ENCODE peak calls at places on chromosomes 3 and 15, in eight cellular contexts. H is K562, R is mammary epithelial cell, K is neuronal stem cell, T is mesendoderm, Q is HCT116, A is fibroblast of lung, V is IMR-90. O is an unnamed sample.

GRCh38 chr3:43531835-43532234 is 90.0 kb downstream of the ANO10 start:
- DNase-seq in Q (no peak), R (peak), A (peak), V (peak), T (no peak), H (no peak), K (no peak), O (no peak)

GRCh38 chr15:78051622-78052405 is 25.7 kb downstream of the TBC1D2B start:
- DNase-seq in V (peak), A (no peak), T (peak), R (no peak), H (no peak), Q (no peak), K (no peak), O (no peak)

GRCh38 chr3:112761062-112761638 is 85.5 kb downstream of the CD200R1L start:
- DNase-seq in R (no peak), A (no peak), V (peak), H (no peak), Q (no peak), T (no peak), K (no peak), O (no peak)

GRCh38 chr3:53680026-53680425 is 166.2 kb downstream of the CHDH start:
- DNase-seq in R (no peak), T (peak), V (peak), K (no peak), A (peak), Q (no peak), H (no peak), O (no peak)

GRCh38 chr3:42314411-42314810 is 48.4 kb upstream of the CCK start:
- DNase-seq in V (no peak), T (peak), H (no peak), Q (peak), K (no peak), R (peak), A (no peak), O (no peak)

GRCh38 chr3:110624571-110624970 is 447.0 kb upstream of the NECTIN3 start:
- DNase-seq in R (no peak), A (peak), Q (no peak), T (no peak), H (no peak), V (peak), K (no peak), O (no peak)

GRCh38 chr15:57213783-57214366 is 162.4 kb upstream of the CGNL1 start:
- DNase-seq in H (no peak), A (peak), T (peak), R (peak), K (peak), V (peak), Q (peak), O (no peak)

GRCh38 chr3:152102410-152102809 is 166.3 kb upstream of the MBNL1 start:
- DNase-seq in Q (no peak), H (no peak), R (no peak), T (no peak), V (no peak), K (no peak), A (no peak), O (no peak)

GRCh38 chr15:67117356-67117755 is 52.0 kb downstream of the SMAD3 start:
- DNase-seq in R (no peak), Q (no peak), V (peak), K (no peak), T (no peak), A (peak), H (no peak), O (no peak)

GRCh38 chr15:58460108-58460507 is 28.3 kb downstream of the LIPC start:
- DNase-seq in R (no peak), Q (no peak), H (no peak), V (peak), A (no peak), T (no peak), K (no peak), O (no peak)

GRCh38 chr3:119340014-119340413 is 45.8 kb downstream of the ARHGAP31 start:
- DNase-seq in K (no peak), A (no peak), V (no peak), R (no peak), H (no peak), Q (no peak), T (no peak), O (no peak)

GRCh38 chr3:4119119-4119518 is 184.1 kb upstream of the SETMAR start:
- DNase-seq in A (no peak), R (no peak), Q (no peak), T (peak), V (no peak), K (no peak), H (no peak), O (no peak)

GRCh38 chr3:46119709-46120498 is 88.2 kb downstream of the CCR1 start:
- DNase-seq in H (no peak), K (no peak), T (no peak), R (no peak), V (no peak), Q (no peak), A (no peak), O (no peak)

GRCh38 chr15:68808770-68809169 is 11.9 kb downstream of the ANP32A start:
- DNase-seq in A (no peak), V (no peak), H (no peak), R (no peak), T (no peak), K (no peak), Q (no peak), O (no peak)

GRCh38 chr15:57732526-57733331 is 26.2 kb downstream of the POLR2M start:
- DNase-seq in K (peak), R (peak), T (peak), Q (peak), V (peak), A (peak), H (peak), O (no peak)

GRCh38 chr3:56799251-56799882 is 2.4 kb downstream of the ARHGEF3 start:
- DNase-seq in A (peak), V (peak), H (peak), Q (peak), T (peak), K (peak), R (peak), O (peak)
- H3K4me3 ChIP-seq in A (peak), V (no peak), H (no peak), Q (no peak), T (no peak), K (no peak), R (peak), O (peak)

DNA sequence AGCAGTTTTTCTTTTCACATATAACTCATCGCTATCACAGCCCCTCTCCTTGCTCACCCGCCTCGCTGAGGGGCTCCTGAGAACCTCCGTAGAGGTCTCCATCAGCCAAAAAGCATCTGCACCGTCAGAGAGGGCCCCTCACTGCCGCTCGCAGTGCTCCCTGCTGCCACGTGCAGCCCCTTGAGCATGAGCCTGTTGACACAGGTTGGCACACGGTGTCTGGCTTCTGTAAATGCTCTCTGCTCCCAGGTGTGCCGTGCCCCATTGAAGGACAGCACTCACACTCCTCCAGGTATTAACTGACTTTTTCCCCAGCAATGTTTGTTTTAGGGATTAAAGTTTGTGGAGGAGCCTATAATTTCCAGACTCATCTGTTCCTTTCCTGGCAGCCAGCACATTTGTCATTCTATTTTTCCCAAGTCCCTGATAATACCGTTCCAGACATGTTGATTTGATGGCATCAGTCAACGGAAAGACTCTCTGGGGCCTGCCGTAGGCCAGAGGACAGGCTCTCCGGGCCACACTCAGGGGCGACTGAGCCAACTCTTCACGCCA is 2.1 kb upstream of the FURIN start:
- DNase-seq in Q (no peak), H (no peak), A (no peak), R (no peak), V (no peak), T (no peak), K (no peak), O (no peak)
- H3K27ac ChIP-seq in Q (no peak), H (no peak), A (no peak), R (no peak), V (no peak), T (no peak), K (no peak), O (no peak)

DNA sequence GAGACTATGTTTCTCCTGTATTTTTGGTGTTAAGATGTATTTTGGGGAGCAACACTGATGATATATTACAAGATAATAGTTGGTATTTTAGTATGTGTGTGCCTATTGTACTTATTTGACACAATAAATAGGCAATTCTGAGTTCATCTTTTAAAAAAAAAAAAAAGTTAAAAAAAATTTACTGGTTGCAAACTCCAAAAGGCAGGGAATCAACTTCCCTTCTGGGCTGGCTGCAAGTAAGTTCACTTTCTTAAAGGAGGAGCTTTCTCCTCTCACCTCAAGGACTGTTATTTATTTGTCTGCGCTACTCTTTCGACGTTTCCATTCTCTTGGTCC is 335 bp upstream of the VPS8 start:
- DNase-seq in A (no peak), H (no peak), R (no peak), Q (no peak), T (no peak), K (no peak), V (no peak), O (no peak)
- H3K9ac ChIP-seq in A (no peak), H (no peak), R (no peak), Q (peak), T (peak), K (no peak), V (peak), O (peak)

GRCh38 chr3:127478922-127479321 is 111.6 kb downstream of the TPRA1 start:
- DNase-seq in R (no peak), T (no peak), K (no peak), V (no peak), A (no peak), Q (no peak), H (no peak), O (no peak)
- H3K4me3 ChIP-seq in R (no peak), T (no peak), K (no peak), V (no peak), A (no peak), Q (no peak), H (no peak), O (no peak)

GRCh38 chr3:193882091-193882490 is 253.9 kb upstream of the HES1 start:
- DNase-seq in Q (no peak), A (no peak), H (no peak), V (no peak), T (no peak), K (no peak), R (no peak), O (no peak)

GRCh38 chr3:193884011-193884410 is 251.9 kb upstream of the HES1 start:
- DNase-seq in H (no peak), Q (no peak), K (no peak), R (no peak), V (no peak), A (no peak), T (no peak), O (no peak)

GRCh38 chr3:193884652-193885051 is 251.3 kb upstream of the HES1 start:
- DNase-seq in A (no peak), T (no peak), R (no peak), V (no peak), K (no peak), Q (no peak), H (no peak), O (no peak)

GRCh38 chr3:193885832-193886231 is 250.1 kb upstream of the HES1 start:
- DNase-seq in Q (no peak), A (no peak), T (no peak), R (no peak), K (no peak), H (no peak), V (no peak), O (no peak)

DNA sequence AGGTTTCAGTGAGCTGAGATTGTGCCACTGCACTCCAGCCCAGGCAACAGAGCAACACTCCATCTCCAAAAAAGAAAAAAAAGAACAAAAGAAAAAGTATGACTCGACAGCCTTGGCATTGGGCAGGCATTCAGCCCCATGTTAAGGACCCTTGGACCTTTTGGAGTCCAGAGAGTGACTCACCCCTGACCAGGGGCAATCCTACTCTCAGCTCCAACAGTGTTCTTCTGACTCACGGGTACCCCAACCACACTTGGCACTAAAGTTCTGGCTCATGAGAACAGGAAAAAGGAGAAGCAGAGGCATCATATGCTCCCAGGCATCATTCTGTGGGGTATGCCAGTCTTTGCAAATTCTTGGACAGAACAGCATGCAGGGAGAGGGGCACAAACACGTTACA is 252.4 kb upstream of the HES1 start:
- DNase-seq in Q (no peak), V (peak), H (no peak), A (peak), R (peak), T (no peak), K (no peak), O (no peak)
- H3K27ac ChIP-seq in Q (no peak), V (no peak), H (no peak), A (no peak), R (peak), T (no peak), K (no peak), O (no peak)

GRCh38 chr3:50260942-50261441 is 8.0 kb upstream of the SEMA3B start:
- DNase-seq in H (no peak), T (no peak), A (no peak), V (no peak), Q (no peak), K (no peak), R (no peak), O (no peak)
- H3K9ac ChIP-seq in H (peak), T (peak), A (peak), V (peak), Q (peak), K (no peak), R (no peak), O (peak)

DNA sequence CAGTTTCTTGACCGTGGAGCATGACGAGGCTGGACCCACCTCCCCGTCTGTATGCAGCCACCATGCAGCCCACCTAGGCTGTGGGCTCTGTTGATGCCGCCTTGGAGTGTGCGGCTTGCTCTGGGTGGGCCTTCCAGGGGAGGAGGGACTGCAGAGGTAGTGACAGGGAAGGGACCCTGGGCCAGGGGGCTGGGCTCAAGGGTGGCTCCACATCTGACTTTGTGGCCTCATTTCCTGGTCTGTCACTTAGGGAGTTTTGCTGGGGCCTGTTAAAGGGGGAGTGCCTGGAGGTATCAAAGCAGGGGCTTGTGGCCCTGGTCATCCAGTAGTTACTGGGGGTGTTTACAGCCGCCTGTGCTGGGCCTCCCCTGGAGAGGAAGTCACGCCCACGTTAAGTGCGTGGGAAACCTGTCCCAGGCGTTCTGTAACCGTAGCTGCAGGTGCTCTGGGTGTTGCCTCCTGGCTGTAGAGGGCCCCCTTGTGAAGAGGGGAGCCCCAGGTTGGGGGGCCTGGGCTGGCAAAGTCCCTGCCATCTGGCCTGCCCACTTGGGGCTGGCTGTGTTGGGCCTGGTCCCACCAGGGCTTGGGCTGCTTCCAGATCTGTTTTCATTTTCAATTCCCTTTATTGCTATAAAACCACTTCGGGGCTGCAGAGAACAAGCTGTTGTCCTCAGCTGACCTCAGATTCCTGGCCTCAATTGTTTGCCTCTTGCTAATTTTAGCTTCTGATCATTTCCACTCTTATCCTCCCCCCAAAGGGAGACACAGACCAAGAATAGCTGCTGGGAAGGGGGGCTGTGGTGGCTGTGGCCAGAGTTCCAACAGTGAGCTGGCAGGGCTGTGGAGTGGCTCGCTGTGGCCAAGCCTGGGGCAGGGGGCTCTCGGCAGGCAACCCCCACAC is 26.5 kb downstream of the KLF13 start:
- DNase-seq in A (peak), Q (no peak), V (peak), H (peak), R (no peak), T (no peak), K (no peak), O (no peak)
- H3K4me3 ChIP-seq in A (peak), Q (no peak), V (no peak), H (no peak), R (no peak), T (no peak), K (no peak), O (peak)

GRCh38 chr3:122230174-122230573 is 46.7 kb downstream of the CASR start:
- DNase-seq in Q (no peak), T (no peak), R (no peak), V (no peak), A (no peak), H (no peak), K (no peak), O (no peak)

GRCh38 chr3:122231781-122232180 is 48.3 kb downstream of the CASR start:
- DNase-seq in T (no peak), H (no peak), Q (no peak), A (no peak), K (no peak), R (no peak), V (no peak), O (no peak)

GRCh38 chr3:122234117-122234516 is 50.6 kb downstream of the CASR start:
- DNase-seq in V (no peak), T (no peak), R (no peak), K (no peak), A (no peak), H (no peak), Q (no peak), O (no peak)

GRCh38 chr3:122233109-122233952 is 49.9 kb downstream of the CASR start:
- DNase-seq in T (no peak), H (no peak), V (no peak), A (no peak), K (no peak), R (no peak), Q (no peak), O (no peak)

GRCh38 chr3:122232485-122232884 is 49.0 kb downstream of the CASR start:
- DNase-seq in K (no peak), R (no peak), Q (no peak), T (no peak), H (no peak), V (no peak), A (no peak), O (no peak)
- H3K27ac ChIP-seq in K (no peak), R (no peak), Q (no peak), T (no peak), H (no peak), V (no peak), A (no peak), O (no peak)

DNA sequence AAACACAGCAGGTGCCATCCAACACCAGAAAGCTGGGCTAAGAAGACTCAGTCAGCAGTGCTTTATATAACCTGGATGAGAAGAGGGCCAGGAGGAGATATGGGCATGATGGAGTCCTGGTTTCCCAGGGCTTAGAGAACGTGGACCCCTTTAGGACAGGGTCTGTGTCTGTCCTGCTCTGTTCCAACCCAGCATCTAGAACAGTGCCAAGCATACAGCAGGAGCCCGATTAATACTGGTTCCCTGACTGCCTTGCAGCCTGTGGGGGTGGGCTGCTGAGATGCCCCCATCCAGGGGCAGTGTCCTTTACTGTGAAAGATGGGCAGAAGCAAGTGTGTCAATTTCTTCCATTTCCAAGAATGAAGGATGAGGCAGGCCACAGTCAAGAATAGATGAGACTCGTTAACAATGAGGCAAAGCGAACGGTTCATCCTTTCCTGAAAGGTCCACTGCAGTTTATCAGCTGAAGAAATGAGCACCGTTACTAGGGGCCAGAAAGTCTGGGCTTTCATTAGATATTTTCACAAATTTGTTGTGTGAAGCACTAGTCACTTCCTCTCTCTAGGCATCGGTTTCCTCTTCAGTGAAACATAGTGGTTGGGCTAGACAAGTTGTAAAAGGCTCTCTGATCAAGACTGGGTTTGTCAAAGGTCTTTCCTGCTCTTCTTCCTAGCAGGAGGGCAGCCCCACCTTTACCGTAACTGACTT is 72.0 kb upstream of the HERC1 start:
- DNase-seq in T (no peak), R (no peak), Q (no peak), A (no peak), V (no peak), K (no peak), H (no peak), O (no peak)
- H3K9ac ChIP-seq in T (no peak), R (no peak), Q (no peak), A (no peak), V (no peak), K (no peak), H (peak), O (no peak)

O was measured in SK-N-MC.